ENCODE peak calls at places on chromosomes 13 and 19, in seven cellular contexts. G, A, N, D, Z, E and B are unnamed samples.

GRCh38 chr13:64488731-64489130 is 2741.4 kb downstream of the PCDH9 start:
- DNase-seq in G (no peak), N (no peak), E (no peak), D (no peak), Z (no peak), A (no peak), B (no peak)

GRCh38 chr13:74114641-74115040 is 19.6 kb downstream of the KLF12 start:
- DNase-seq in N (no peak), E (no peak), A (no peak), G (no peak), Z (no peak), D (no peak), B (no peak)

GRCh38 chr19:41774515-41774980 is 19.2 kb downstream of the CEACAM6 start:
- DNase-seq in A (peak), G (no peak), Z (peak), E (peak), N (no peak), D (no peak), B (no peak)

GRCh38 chr13:42405665-42406390 is 133.9 kb downstream of the AKAP11 start:
- DNase-seq in D (peak), N (no peak), E (peak), A (no peak), G (no peak), Z (no peak), B (no peak)

GRCh38 chr13:50712469-50712868 is 131.0 kb downstream of the DLEU7 start:
- DNase-seq in E (no peak), A (no peak), Z (no peak), G (no peak), D (no peak), N (no peak), B (no peak)

GRCh38 chr19:4134351-4134750 is 10.4 kb upstream of the MAP2K2 start:
- DNase-seq in D (no peak), N (no peak), E (no peak), G (no peak), Z (no peak), A (no peak), B (no peak)

GRCh38 chr19:28841531-28841930 is 371.4 kb downstream of the UQCRFS1 start:
- DNase-seq in D (no peak), G (no peak), E (no peak), N (no peak), A (no peak), Z (no peak), B (no peak)

GRCh38 chr19:45037393-45038169 is 1.3 kb upstream of the CLASRP start:
- DNase-seq in G (no peak), E (no peak), D (no peak), A (no peak), N (no peak), Z (no peak), B (no peak)

GRCh38 chr13:30638301-30638700 is 20.6 kb downstream of the USPL1 start:
- DNase-seq in E (no peak), N (no peak), A (no peak), G (no peak), D (no peak), Z (no peak), B (no peak)

GRCh38 chr19:50974702-50975555 is 5.5 kb upstream of the KLK6 start:
- DNase-seq in Z (no peak), D (no peak), G (no peak), A (no peak), E (no peak), N (no peak), B (no peak)

GRCh38 chr19:2027361-2027760 is 11.8 kb upstream of the BTBD2 start:
- DNase-seq in Z (no peak), A (no peak), G (no peak), D (no peak), E (no peak), N (no peak), B (no peak)

GRCh38 chr13:35917252-35917941 is 213.8 kb downstream of the DCLK1 start:
- DNase-seq in D (no peak), A (no peak), N (no peak), E (no peak), Z (no peak), G (no peak), B (no peak)

GRCh38 chr13:113926951-113927660 is 46.8 kb downstream of the C13orf46 start:
- DNase-seq in N (no peak), D (no peak), Z (no peak), G (no peak), E (no peak), A (no peak), B (peak)

GRCh38 chr19:38211206-38211605 is 12.8 kb downstream of the DPF1 start:
- DNase-seq in D (no peak), A (no peak), E (no peak), Z (no peak), G (no peak), N (no peak), B (no peak)

GRCh38 chr13:51935326-51936171 is 73.8 kb downstream of the CCDC70 start:
- DNase-seq in G (no peak), D (peak), A (peak), N (no peak), Z (no peak), E (no peak), B (no peak)

GRCh38 chr19:13152854-13153626 is 2.8 kb downstream of the IER2 start:
- DNase-seq in Z (peak), N (peak), G (peak), E (peak), A (peak), D (peak), B (peak)

GRCh38 chr13:51797664-51798488 is 6.1 kb downstream of the DHRS12 start:
- DNase-seq in A (peak), G (no peak), N (no peak), D (peak), Z (peak), E (peak), B (no peak)

GRCh38 chr19:44701228-44701627 is 2.3 kb downstream of the CEACAM16 start:
- DNase-seq in D (no peak), Z (no peak), N (no peak), E (no peak), A (no peak), G (no peak), B (no peak)

GRCh38 chr13:44969858-44970484 is 19.3 kb downstream of the NUFIP1 start:
- DNase-seq in N (no peak), E (no peak), G (no peak), Z (peak), D (peak), A (peak), B (no peak)

GRCh38 chr13:65843314-65843731 is 1386.8 kb downstream of the PCDH9 start:
- DNase-seq in N (no peak), A (no peak), D (no peak), G (no peak), E (no peak), Z (no peak), B (no peak)

GRCh38 chr19:13441810-13442512 is 64.3 kb downstream of the CACNA1A start:
- DNase-seq in N (no peak), Z (no peak), G (peak), D (peak), A (peak), E (peak), B (no peak)

GRCh38 chr19:18644144-18645034 is 7.6 kb downstream of the KLHL26 start:
- DNase-seq in D (no peak), N (no peak), A (no peak), Z (no peak), G (no peak), E (no peak), B (no peak)

GRCh38 chr19:3190470-3190770 is 4.7 kb downstream of the NCLN start:
- DNase-seq in A (no peak), E (no peak), G (no peak), Z (no peak), N (no peak), D (no peak), B (no peak)

GRCh38 chr19:44131955-44132354 is 9.4 kb upstream of the ZNF234 start:
- DNase-seq in E (no peak), G (no peak), A (no peak), Z (no peak), N (no peak), D (no peak), B (no peak)

GRCh38 chr19:3034845-3035541 is 5.9 kb upstream of the TLE2 start:
- DNase-seq in N (no peak), D (peak), Z (no peak), G (no peak), A (no peak), E (peak), B (peak)

GRCh38 chr19:14774373-14774772 is 4.0 kb downstream of the ADGRE2 start:
- DNase-seq in D (no peak), N (no peak), G (no peak), E (no peak), Z (no peak), A (no peak), B (no peak)

GRCh38 chr13:81133066-81133465 is 792.1 kb upstream of the SPRY2 start:
- DNase-seq in N (no peak), E (no peak), D (peak), G (no peak), A (no peak), Z (no peak), B (no peak)

GRCh38 chr13:96119921-96120320 is 30.0 kb downstream of the HS6ST3 start:
- DNase-seq in A (no peak), E (no peak), D (no peak), N (no peak), Z (no peak), G (no peak), B (no peak)

GRCh38 chr19:3154957-3155736 is 19.3 kb downstream of the GNA15 start:
- DNase-seq in N (peak), Z (no peak), G (peak), A (peak), D (peak), E (peak), B (peak)

GRCh38 chr19:49555600-49556411 is 24.6 kb downstream of the NOSIP start:
- DNase-seq in E (peak), D (no peak), Z (no peak), G (peak), N (peak), A (peak), B (peak)

GRCh38 chr13:57653229-57653994 is 21.9 kb downstream of the PCDH17 start:
- DNase-seq in N (no peak), Z (no peak), G (no peak), A (no peak), D (no peak), E (no peak), B (no peak)